ENCODE peak calls at places on chromosomes 11 and 22, in four cellular contexts. T, A, K and R are unnamed samples.

GRCh38 chr11:450809-451451 is 851 bp downstream of the PTDSS2 start:
- DNase-seq in T (peak), K (no peak), A (peak), R (peak)

GRCh38 chr11:64303109-64304031 is 2.0 kb upstream of the ESRRA start:
- DNase-seq in A (no peak), K (no peak), T (no peak), R (no peak)

GRCh38 chr11:107970049-107970448 is 38.6 kb upstream of the CUL5 start:
- DNase-seq in K (no peak), A (no peak), T (no peak), R (no peak)

GRCh38 chr22:28711820-28712777 is 29.5 kb downstream of the CHEK2 start:
- DNase-seq in T (peak), A (no peak), K (peak), R (peak)

GRCh38 chr11:12842933-12843636 is 166.0 kb upstream of the RASSF10 start:
- DNase-seq in K (no peak), A (no peak), T (peak), R (peak)

GRCh38 chr11:36702330-36703054 is 104.5 kb upstream of the RAG2 start:
- DNase-seq in A (no peak), T (peak), K (peak), R (peak)

GRCh38 chr11:119134389-119134978 is 13.1 kb downstream of the HINFP start:
- DNase-seq in T (no peak), K (no peak), A (no peak), R (no peak)

GRCh38 chr11:32775908-32776307 is 18.6 kb downstream of the CCDC73 start:
- DNase-seq in K (no peak), T (no peak), A (no peak), R (no peak)

GRCh38 chr22:24554316-24555159 is at the start of gene GUCD1:
- DNase-seq in K (no peak), A (peak), T (peak), R (peak)

GRCh38 chr11:56740107-56740506 is 8.4 kb downstream of the OR9G4 start:
- DNase-seq in A (no peak), K (no peak), T (no peak), R (no peak)

GRCh38 chr11:124315052-124315451 is 1.3 kb upstream of the OR8D1 start:
- DNase-seq in T (peak), K (no peak), A (no peak), R (peak)

GRCh38 chr11:128648711-128649110 is 45.2 kb upstream of the FLI1 start:
- DNase-seq in K (no peak), T (no peak), A (no peak), R (no peak)

GRCh38 chr22:37545703-37546435 is 14.4 kb upstream of the CDC42EP1 start:
- DNase-seq in K (peak), A (peak), T (peak), R (peak)

GRCh38 chr11:130720232-130720787 is 196.0 kb downstream of the SNX19 start:
- DNase-seq in T (no peak), K (no peak), A (no peak), R (no peak)

GRCh38 chr11:121873770-121874169 is 242.2 kb downstream of the BLID start:
- DNase-seq in T (no peak), K (no peak), A (no peak), R (no peak)

GRCh38 chr22:49013707-49014106 is 814.0 kb downstream of the BRD1 start:
- DNase-seq in K (no peak), T (no peak), A (no peak), R (no peak)

GRCh38 chr11:16843307-16843706 is 104.9 kb downstream of the C11orf58 start:
- DNase-seq in A (no peak), T (no peak), K (no peak), R (no peak)

GRCh38 chr22:30416403-30416802 is 9.2 kb upstream of the MTFP1 start:
- DNase-seq in A (no peak), T (no peak), K (no peak), R (peak)

GRCh38 chr11:33778682-33779081 is 4.4 kb upstream of the FBXO3 start:
- DNase-seq in A (no peak), K (peak), T (peak), R (peak)

GRCh38 chr22:30196141-30196866 is 50.3 kb downstream of the LIF start:
- DNase-seq in A (peak), K (peak), T (peak), R (peak)

GRCh38 chr11:128394436-128395089 is 192.8 kb downstream of the ETS1 start:
- DNase-seq in K (no peak), A (peak), T (peak), R (peak)

GRCh38 chr22:26170795-26171194 is 1.5 kb downstream of the SEZ6L start:
- DNase-seq in T (no peak), A (peak), K (no peak), R (no peak)

GRCh38 chr22:37904572-37905533 is 1.2 kb upstream of the MICALL1 start:
- DNase-seq in K (peak), A (no peak), T (peak), R (peak)

GRCh38 chr11:115459563-115459962 is 44.7 kb downstream of the CADM1 start:
- DNase-seq in T (no peak), A (no peak), K (peak), R (peak)

GRCh38 chr11:31810779-31811647 is at the start of gene PAX6:
- DNase-seq in K (no peak), T (peak), A (no peak), R (peak)

GRCh38 chr11:76835928-76836612 is 24.6 kb upstream of the ACER3 start:
- DNase-seq in T (peak), K (peak), A (peak), R (peak)

GRCh38 chr11:133898031-133898769 is 52.9 kb upstream of the SPATA19 start:
- DNase-seq in K (no peak), T (no peak), A (peak), R (no peak)

GRCh38 chr11:22431074-22431473 is 92.9 kb downstream of the SLC17A6 start:
- DNase-seq in K (no peak), A (no peak), T (no peak), R (no peak)

GRCh38 chr11:71998649-71999310 is at the start of gene IL18BP:
- DNase-seq in A (peak), T (no peak), K (no peak), R (no peak)

GRCh38 chr22:30605449-30606110 is 1.4 kb upstream of the TCN2 start:
- DNase-seq in T (peak), K (no peak), A (peak), R (peak)

GRCh38 chr22:21984793-21985192 is 2.2 kb upstream of the TOP3B start:
- DNase-seq in K (no peak), A (no peak), T (peak), R (no peak)

GRCh38 chr22:48952256-48953102 is 875.2 kb downstream of the BRD1 start:
- DNase-seq in A (no peak), K (no peak), T (no peak), R (no peak)

GRCh38 chr11:118621071-118621815 is 13.8 kb downstream of the PHLDB1 start:
- DNase-seq in K (no peak), T (peak), A (peak), R (peak)

GRCh38 chr11:62842171-62842717 is 2.9 kb upstream of the WDR74 start:
- DNase-seq in T (no peak), K (no peak), A (peak), R (no peak)

GRCh38 chr22:48863965-48864538 is 963.6 kb downstream of the BRD1 start:
- DNase-seq in K (no peak), T (no peak), A (no peak), R (no peak)

GRCh38 chr11:79026803-79027445 is 413.9 kb downstream of the TENM4 start:
- DNase-seq in A (no peak), T (peak), K (peak), R (peak)

GRCh38 chr11:77959434-77959833 is 35.0 kb downstream of the INTS4 start:
- DNase-seq in T (peak), K (no peak), A (no peak), R (no peak)

GRCh38 chr11:84384637-84385227 is 1098.6 kb upstream of the CCDC90B start:
- DNase-seq in T (peak), K (peak), A (no peak), R (peak)

GRCh38 chr11:12897867-12898266 is 111.2 kb upstream of the RASSF10 start:
- DNase-seq in T (peak), K (no peak), A (no peak), R (no peak)

GRCh38 chr11:47109882-47110281 is 66.8 kb downstream of the ARFGAP2 start:
- DNase-seq in A (no peak), T (no peak), K (no peak), R (no peak)
- H3K4me3 ChIP-seq in A (no peak), T (no peak), K (no peak), R (no peak)

GRCh38 chr11:68271023-68271780 is 571 bp downstream of the C11orf24 start:
- DNase-seq in T (peak), A (peak), K (peak), R (peak)
- TF ChIP-seq CTCF in T (peak), A (peak), K (peak), R (peak)

GRCh38 chr22:44180706-44181032 is at the start of gene PARVG:
- DNase-seq in T (no peak), A (no peak), K (no peak), R (no peak)
- H3K4me3 ChIP-seq in T (no peak), A (peak), K (no peak), R (no peak)

GRCh38 chr22:35838849-35839646 is 121.4 kb downstream of the APOL5 start:
- DNase-seq in K (peak), A (no peak), T (peak), R (peak)
- TF ChIP-seq CTCF in K (peak), A (peak), T (peak), R (peak)

GRCh38 chr11:120432056-120433018 is 79.2 kb upstream of the GRIK4 start:
- DNase-seq in A (peak), T (peak), K (peak), R (peak)

DNA sequence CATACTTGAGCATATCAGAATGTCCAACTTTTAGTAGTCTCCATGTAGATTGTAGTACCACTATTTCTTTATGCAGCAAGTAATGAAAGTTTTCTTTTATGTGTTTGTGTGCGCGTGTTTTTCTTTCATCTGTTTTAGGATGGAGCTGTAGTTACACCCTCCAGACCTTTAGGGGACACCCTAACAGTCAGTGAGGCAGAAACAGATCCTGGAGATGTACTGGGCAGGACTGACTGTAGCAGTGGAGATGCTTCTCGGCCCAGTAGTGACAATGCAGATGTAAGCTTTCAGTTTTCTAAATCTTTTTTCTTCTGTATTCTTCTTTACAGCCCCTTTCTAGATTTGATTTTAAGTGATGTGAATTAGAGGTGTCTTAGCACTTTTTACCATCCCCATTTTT is 79.9 kb upstream of the GRIK4 start:
- DNase-seq in T (peak), A (no peak), K (peak), R (no peak)
- H3K4me3 ChIP-seq in T (no peak), A (no peak), K (no peak), R (no peak)